ENCODE peak calls at places on chromosome 10, in four cellular contexts. W is effector memory CD8-positive, alpha-beta T cell; B is AG04450; H is hepatocyte. U is an unnamed sample.

GRCh38 chr10:27359792-27360320 is 119.3 kb upstream of the ACBD5 start:
- DNase-seq in W (no peak), B (no peak), H (no peak), U (no peak)

GRCh38 chr10:48507494-48507893 is 97.4 kb downstream of the ARHGAP22 start:
- DNase-seq in W (no peak), B (no peak), H (no peak), U (no peak)

GRCh38 chr10:13972609-13973008 is 358.1 kb downstream of the FRMD4A start:
- DNase-seq in W (no peak), B (no peak), H (no peak), U (no peak)

GRCh38 chr10:48604408-48605263 is at the start of gene ARHGAP22:
- DNase-seq in W (no peak), B (no peak), H (peak), U (peak)

GRCh38 chr10:42690449-42691360 is 52.3 kb upstream of the ZNF33B start:
- DNase-seq in W (no peak), B (no peak), H (no peak), U (no peak)

GRCh38 chr10:13816195-13816926 is 229.6 kb downstream of the PRPF18 start:
- DNase-seq in W (no peak), B (peak), H (peak), U (no peak)

GRCh38 chr10:91378061-91378460 is 32.1 kb upstream of the HECTD2 start:
- DNase-seq in W (peak), B (no peak), H (no peak), U (no peak)

GRCh38 chr10:73802276-73802991 is 9.0 kb downstream of the NDST2 start:
- DNase-seq in W (no peak), B (no peak), H (no peak), U (no peak)

GRCh38 chr10:74949843-74950765 is 123.7 kb downstream of the KAT6B start:
- DNase-seq in W (no peak), B (no peak), H (no peak), U (no peak)

GRCh38 chr10:133260895-133261725 is 15.6 kb downstream of the ADAM8 start:
- DNase-seq in W (peak), B (no peak), H (peak), U (no peak)

U was measured in thoracic aorta.